ENCODE peak calls at places on chromosomes 4 and X, in four cellular contexts. One of them, this sample, is unnamed.
A peak's percentile ranks its signal among the peaks of the same experiment; 100 is the strongest.

GRCh38 chrX:153564047-153564606 is 34.8 kb downstream of the CCNQ start:
- DNase-seq in HEK293T: no peak
- DNase-seq in Right ventricle myocardium superior: peak; percentile 55
- DNase-seq in naive thymus-derived CD4-positive, alpha-beta T cell: no peak
- DNase-seq in this sample: no peak

GRCh38 chr4:126779446-126780166 is 853.2 kb upstream of the INTU start:
- DNase-seq in HEK293T: no peak
- DNase-seq in Right ventricle myocardium superior: no peak
- DNase-seq in naive thymus-derived CD4-positive, alpha-beta T cell: no peak
- DNase-seq in this sample: no peak

GRCh38 chrX:13028871-13029336 is 15.5 kb downstream of the FAM9C start:
- DNase-seq in HEK293T: no peak
- DNase-seq in Right ventricle myocardium superior: no peak
- DNase-seq in naive thymus-derived CD4-positive, alpha-beta T cell: no peak
- DNase-seq in this sample: no peak

GRCh38 chr4:112029642-112030235 is 115.5 kb upstream of the FAM241A start:
- DNase-seq in HEK293T: peak; percentile 38
- DNase-seq in Right ventricle myocardium superior: no peak
- DNase-seq in naive thymus-derived CD4-positive, alpha-beta T cell: no peak
- DNase-seq in this sample: no peak

GRCh38 chrX:47030339-47030738 is 47.9 kb upstream of the RGN start:
- DNase-seq in HEK293T: peak; percentile 49
- DNase-seq in Right ventricle myocardium superior: no peak
- DNase-seq in naive thymus-derived CD4-positive, alpha-beta T cell: peak; percentile 37
- DNase-seq in this sample: peak; percentile 39

GRCh38 chrX:5644786-5645185 is 583.9 kb downstream of the NLGN4X start:
- DNase-seq in HEK293T: no peak
- DNase-seq in Right ventricle myocardium superior: no peak
- DNase-seq in naive thymus-derived CD4-positive, alpha-beta T cell: no peak
- DNase-seq in this sample: no peak

GRCh38 chr4:76781698-76782595 is 116.0 kb downstream of the SOWAHB start:
- DNase-seq in HEK293T: no peak
- DNase-seq in Right ventricle myocardium superior: no peak
- DNase-seq in naive thymus-derived CD4-positive, alpha-beta T cell: no peak
- DNase-seq in this sample: no peak

GRCh38 chrX:115260330-115260729 is 26.4 kb upstream of the LRCH2 start:
- DNase-seq in HEK293T: no peak
- DNase-seq in Right ventricle myocardium superior: no peak
- DNase-seq in naive thymus-derived CD4-positive, alpha-beta T cell: no peak
- DNase-seq in this sample: no peak

GRCh38 chr4:184400375-184400870 is 73.9 kb downstream of the IRF2 start:
- DNase-seq in HEK293T: no peak
- DNase-seq in Right ventricle myocardium superior: no peak
- DNase-seq in naive thymus-derived CD4-positive, alpha-beta T cell: no peak
- DNase-seq in this sample: no peak

GRCh38 chr4:108135549-108136209 is 33.1 kb downstream of the LEF1 start:
- DNase-seq in HEK293T: peak; percentile 72
- DNase-seq in Right ventricle myocardium superior: no peak
- DNase-seq in naive thymus-derived CD4-positive, alpha-beta T cell: no peak
- DNase-seq in this sample: no peak

GRCh38 chr4:2806392-2807355 is 13.8 kb downstream of the SH3BP2 start:
- DNase-seq in HEK293T: no peak
- DNase-seq in Right ventricle myocardium superior: peak; percentile 86
- DNase-seq in naive thymus-derived CD4-positive, alpha-beta T cell: no peak
- DNase-seq in this sample: no peak

GRCh38 chrX:150690126-150690525 is 3.1 kb upstream of the MTMR1 start:
- DNase-seq in HEK293T: no peak
- DNase-seq in Right ventricle myocardium superior: no peak
- DNase-seq in naive thymus-derived CD4-positive, alpha-beta T cell: no peak
- DNase-seq in this sample: no peak

GRCh38 chr4:116058129-116058528 is 944.7 kb upstream of the NDST4 start:
- DNase-seq in HEK293T: no peak
- DNase-seq in Right ventricle myocardium superior: no peak
- DNase-seq in naive thymus-derived CD4-positive, alpha-beta T cell: no peak
- DNase-seq in this sample: no peak

GRCh38 chrX:119990995-119991787 is 47.6 kb upstream of the NKAP start:
- DNase-seq in HEK293T: peak; percentile 30
- DNase-seq in Right ventricle myocardium superior: no peak
- DNase-seq in naive thymus-derived CD4-positive, alpha-beta T cell: no peak
- DNase-seq in this sample: no peak

GRCh38 chr4:113116414-113117345 is 67.2 kb downstream of the ANK2 start:
- DNase-seq in HEK293T: no peak
- DNase-seq in Right ventricle myocardium superior: no peak
- DNase-seq in naive thymus-derived CD4-positive, alpha-beta T cell: no peak
- DNase-seq in this sample: no peak

GRCh38 chr4:7268941-7269340 is 76.6 kb downstream of the SORCS2 start:
- DNase-seq in HEK293T: no peak
- DNase-seq in Right ventricle myocardium superior: peak; percentile 8
- DNase-seq in naive thymus-derived CD4-positive, alpha-beta T cell: no peak
- DNase-seq in this sample: no peak

GRCh38 chr4:163701915-163702314 is 207.4 kb downstream of the TMA16 start:
- DNase-seq in HEK293T: peak; percentile 20
- DNase-seq in Right ventricle myocardium superior: no peak
- DNase-seq in naive thymus-derived CD4-positive, alpha-beta T cell: no peak
- DNase-seq in this sample: no peak

GRCh38 chr4:166121897-166122296 is 248.9 kb downstream of the TLL1 start:
- DNase-seq in HEK293T: peak; percentile 11
- DNase-seq in Right ventricle myocardium superior: no peak
- DNase-seq in naive thymus-derived CD4-positive, alpha-beta T cell: no peak
- DNase-seq in this sample: no peak

GRCh38 chrX:40006025-40007017 is 91.4 kb downstream of the BCOR start:
- DNase-seq in HEK293T: no peak
- DNase-seq in Right ventricle myocardium superior: peak; percentile 78
- DNase-seq in naive thymus-derived CD4-positive, alpha-beta T cell: peak; percentile 13
- DNase-seq in this sample: no peak

GRCh38 chrX:49053223-49054072 is 5.4 kb upstream of the CCDC120 start:
- DNase-seq in HEK293T: peak; percentile 88
- DNase-seq in Right ventricle myocardium superior: peak; percentile 69
- DNase-seq in naive thymus-derived CD4-positive, alpha-beta T cell: peak; percentile 46
- DNase-seq in this sample: peak; percentile 65

GRCh38 chr4:99832313-99832712 is 15.7 kb downstream of the DAPP1 start:
- DNase-seq in HEK293T: no peak
- DNase-seq in Right ventricle myocardium superior: no peak
- DNase-seq in naive thymus-derived CD4-positive, alpha-beta T cell: no peak
- DNase-seq in this sample: no peak

GRCh38 chr4:8863759-8864682 is 7.6 kb downstream of the HMX1 start:
- DNase-seq in HEK293T: no peak
- DNase-seq in Right ventricle myocardium superior: no peak
- DNase-seq in naive thymus-derived CD4-positive, alpha-beta T cell: no peak
- DNase-seq in this sample: no peak

GRCh38 chr4:25938251-25939186 is 24.5 kb downstream of the SMIM20 start:
- DNase-seq in HEK293T: no peak
- DNase-seq in Right ventricle myocardium superior: peak; percentile 71
- DNase-seq in naive thymus-derived CD4-positive, alpha-beta T cell: no peak
- DNase-seq in this sample: no peak

GRCh38 chr4:117010695-117011094 is 74.7 kb downstream of the TRAM1L1 start:
- DNase-seq in HEK293T: no peak
- DNase-seq in Right ventricle myocardium superior: no peak
- DNase-seq in naive thymus-derived CD4-positive, alpha-beta T cell: no peak
- DNase-seq in this sample: no peak

GRCh38 chr4:113145519-113146291 is 96.3 kb downstream of the ANK2 start:
- DNase-seq in HEK293T: no peak
- DNase-seq in Right ventricle myocardium superior: peak; percentile 47
- DNase-seq in naive thymus-derived CD4-positive, alpha-beta T cell: no peak
- DNase-seq in this sample: no peak

GRCh38 chrX:150693782-150694574 is 782 bp downstream of the MTMR1 start:
- DNase-seq in HEK293T: peak; percentile 73
- DNase-seq in Right ventricle myocardium superior: peak; percentile 47
- DNase-seq in naive thymus-derived CD4-positive, alpha-beta T cell: peak; percentile 45
- DNase-seq in this sample: peak; percentile 78

GRCh38 chrX:122770581-122770980 is 413.5 kb upstream of the GRIA3 start:
- DNase-seq in HEK293T: no peak
- DNase-seq in Right ventricle myocardium superior: no peak
- DNase-seq in naive thymus-derived CD4-positive, alpha-beta T cell: no peak
- DNase-seq in this sample: no peak

GRCh38 chrX:54639346-54640102 is 109.5 kb downstream of the GNL3L start:
- DNase-seq in HEK293T: peak; percentile 83
- DNase-seq in Right ventricle myocardium superior: peak; percentile 97
- DNase-seq in naive thymus-derived CD4-positive, alpha-beta T cell: peak; percentile 78
- DNase-seq in this sample: peak; percentile 89

GRCh38 chr4:145842224-145842887 is 96.3 kb downstream of the ZNF827 start:
- DNase-seq in HEK293T: no peak
- DNase-seq in Right ventricle myocardium superior: no peak
- DNase-seq in naive thymus-derived CD4-positive, alpha-beta T cell: no peak
- DNase-seq in this sample: no peak

GRCh38 chr4:113960684-113961321 is 18.6 kb downstream of the ARSJ start:
- DNase-seq in HEK293T: no peak
- DNase-seq in Right ventricle myocardium superior: no peak
- DNase-seq in naive thymus-derived CD4-positive, alpha-beta T cell: no peak
- DNase-seq in this sample: no peak

GRCh38 chr4:55258152-55258863 is 87.7 kb upstream of the SRD5A3 start:
- DNase-seq in HEK293T: no peak
- DNase-seq in Right ventricle myocardium superior: no peak
- DNase-seq in naive thymus-derived CD4-positive, alpha-beta T cell: no peak
- DNase-seq in this sample: no peak

GRCh38 chr4:127165971-127166370 is 466.8 kb upstream of the INTU start:
- DNase-seq in HEK293T: no peak
- DNase-seq in Right ventricle myocardium superior: no peak
- DNase-seq in naive thymus-derived CD4-positive, alpha-beta T cell: no peak
- DNase-seq in this sample: no peak

This sample was measured in CD4-positive, alpha-beta memory T cell.